ENCODE peak calls at places on chromosomes 11 and 22, in nine cellular contexts. Z is ovary, M is A549, U is HCT116, T is body of pancreas, P is thyroid gland, R is stomach, O is tibial nerve, X is suprapubic skin. K is an unnamed sample.

GRCh38 chr11:35305670-35306382 is 113.5 kb downstream of the SLC1A2 start:
- DNase-seq in U (peak; percentile 13), P (peak; percentile 54), O (no peak), X (no peak), M (peak; percentile 30), Z (no peak), R (peak; percentile 36), T (no peak), K (no peak)

GRCh38 chr11:128627666-128628342 is 40.4 kb upstream of the ETS1 start:
- DNase-seq in P (no peak), U (no peak), M (no peak), R (no peak), X (no peak), T (no peak), Z (no peak), O (no peak), K (peak; percentile 57)

GRCh38 chr22:45612940-45613339 is 58.7 kb upstream of the ATXN10 start:
- DNase-seq in P (no peak), M (no peak), X (no peak), T (no peak), U (no peak), Z (no peak), R (no peak), O (no peak), K (no peak)

GRCh38 chr11:71235719-71236118 is 16.7 kb downstream of the SHANK2 start:
- DNase-seq in M (no peak), R (no peak), Z (no peak), O (no peak), P (no peak), U (no peak), X (peak; percentile 11), T (no peak), K (no peak)

GRCh38 chr11:104661481-104661880 is 236.8 kb downstream of the CASP12 start:
- DNase-seq in T (no peak), P (no peak), M (no peak), U (no peak), O (no peak), X (no peak), Z (no peak), R (no peak), K (no peak)

GRCh38 chr11:63427971-63428508 is 58.5 kb downstream of the SLC22A9 start:
- DNase-seq in O (no peak), T (no peak), U (no peak), Z (no peak), M (no peak), X (no peak), R (no peak), P (no peak), K (no peak)

GRCh38 chr11:12187399-12187798 is 77.0 kb downstream of the MICAL2 start:
- DNase-seq in O (no peak), X (no peak), P (peak; percentile 31), R (no peak), T (no peak), Z (no peak), M (no peak), U (no peak), K (no peak)

GRCh38 chr11:64720167-64720566 is 2.8 kb downstream of the NRXN2 start:
- DNase-seq in U (no peak), P (no peak), O (no peak), M (no peak), R (no peak), Z (peak; percentile 33), T (no peak), X (no peak), K (no peak)

DNA sequence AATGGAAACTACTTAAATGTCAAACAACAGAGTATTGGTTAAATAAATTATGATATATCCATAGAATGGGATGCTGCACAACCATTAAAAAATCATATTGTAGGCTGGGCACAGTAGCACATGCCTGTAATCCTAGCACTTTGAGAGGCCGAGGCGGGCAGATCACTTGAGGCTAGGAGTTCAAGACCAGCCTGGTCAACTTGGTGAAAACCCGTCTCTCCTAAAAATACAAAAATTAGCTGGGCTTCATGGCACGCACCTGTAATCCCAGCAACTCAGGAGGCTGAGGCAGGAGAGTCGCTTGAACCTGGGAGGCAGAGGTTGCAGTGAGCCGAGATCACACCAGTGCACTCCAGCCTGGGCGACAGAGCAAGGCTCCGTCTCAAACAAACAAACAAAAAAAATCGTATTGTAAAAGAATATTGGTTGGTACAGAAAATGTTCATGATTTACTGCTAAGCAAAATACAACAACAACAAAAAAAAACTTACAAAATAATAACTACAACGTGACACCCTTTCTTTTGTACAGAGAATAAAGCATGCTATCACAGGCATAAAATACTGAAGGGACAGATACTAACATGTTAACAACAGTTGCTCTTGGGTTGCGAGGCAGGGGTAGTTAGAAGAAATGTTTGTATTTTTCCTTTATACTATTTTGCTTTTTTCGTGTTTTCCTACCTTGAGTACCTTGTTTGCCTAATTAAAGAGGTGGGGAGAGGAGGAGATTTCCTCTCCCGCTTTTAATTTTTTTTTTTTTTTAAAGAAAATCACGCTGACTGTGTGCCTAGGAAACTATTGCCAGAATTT is 21.3 kb upstream of the RRAS2 start:
- DNase-seq in O (no peak), M (no peak), X (no peak), Z (no peak), P (no peak), R (no peak), U (no peak), T (no peak), K (no peak)
- H3K4me3 ChIP-seq in O (peak overlapping the region; percentile 63), M (peak overlapping the region; percentile 50), X (peak overlapping the region; percentile 54), Z (peak overlapping the region; percentile 49), P (no peak overlapping the region), R (peak overlapping the region; percentile 48), U (peak overlapping the region; percentile 51), T (no peak overlapping the region), K (peak overlapping the region; percentile 57)

DNA sequence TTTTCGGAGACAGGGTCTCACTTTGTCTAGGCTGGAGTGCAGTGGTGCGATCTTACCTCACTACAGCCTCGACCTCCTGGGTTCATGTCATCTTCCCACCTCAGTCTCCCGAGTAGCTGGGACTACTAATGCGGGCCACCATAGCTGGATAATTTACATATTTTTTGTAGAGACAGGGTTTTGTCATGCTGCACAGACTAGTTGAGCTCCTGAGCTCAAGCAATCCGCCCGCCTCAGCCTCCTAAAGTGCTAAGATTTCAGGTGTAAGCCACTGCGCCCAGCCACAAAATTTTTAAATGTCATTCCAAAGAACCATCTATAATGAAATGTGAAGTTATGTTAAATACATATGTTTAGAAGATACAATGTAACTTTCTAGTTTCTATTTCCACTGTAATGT is 4747.7 kb upstream of the OR11H1 start:
- DNase-seq in X (no peak), O (no peak), R (no peak), T (no peak), M (no peak), P (no peak), Z (no peak), U (no peak), K (peak; percentile 95)
- H3K9me3 ChIP-seq in X (peaks cover 9% of the 10 kb centered on the region), O (no peaks in the 10 kb centered on the region), R (peaks cover 65% of the 10 kb centered on the region), T (peaks cover 11% of the 10 kb centered on the region), M (peaks cover 32% of the 10 kb centered on the region), P (no peaks in the 10 kb centered on the region), Z (no peaks in the 10 kb centered on the region), U (peaks cover 40% of the 10 kb centered on the region), K (no peaks in the 10 kb centered on the region)

GRCh38 chr11:78187366-78188011 is 937 bp downstream of the KCTD21 start:
- DNase-seq in M (no peak), P (no peak), Z (no peak), X (no peak), O (no peak), T (no peak), R (no peak), U (no peak), K (no peak)

GRCh38 chr11:78189851-78190250 is 1.1 kb downstream of the USP35 start:
- DNase-seq in Z (peak; percentile 42), U (no peak), T (no peak), O (no peak), X (peak; percentile 62), P (no peak), M (no peak), R (no peak), K (no peak)

GRCh38 chr11:78190374-78190773 is 1.7 kb downstream of the USP35 start:
- DNase-seq in U (no peak), M (no peak), P (no peak), O (no peak), R (no peak), Z (peak; percentile 41), X (peak; percentile 42), T (no peak), K (no peak)

GRCh38 chr11:78188809-78189724 is at the start of gene USP35:
- DNase-seq in M (no peak), Z (no peak), T (no peak), R (no peak), P (no peak), O (no peak), U (no peak), X (peak; percentile 58), K (no peak)

DNA sequence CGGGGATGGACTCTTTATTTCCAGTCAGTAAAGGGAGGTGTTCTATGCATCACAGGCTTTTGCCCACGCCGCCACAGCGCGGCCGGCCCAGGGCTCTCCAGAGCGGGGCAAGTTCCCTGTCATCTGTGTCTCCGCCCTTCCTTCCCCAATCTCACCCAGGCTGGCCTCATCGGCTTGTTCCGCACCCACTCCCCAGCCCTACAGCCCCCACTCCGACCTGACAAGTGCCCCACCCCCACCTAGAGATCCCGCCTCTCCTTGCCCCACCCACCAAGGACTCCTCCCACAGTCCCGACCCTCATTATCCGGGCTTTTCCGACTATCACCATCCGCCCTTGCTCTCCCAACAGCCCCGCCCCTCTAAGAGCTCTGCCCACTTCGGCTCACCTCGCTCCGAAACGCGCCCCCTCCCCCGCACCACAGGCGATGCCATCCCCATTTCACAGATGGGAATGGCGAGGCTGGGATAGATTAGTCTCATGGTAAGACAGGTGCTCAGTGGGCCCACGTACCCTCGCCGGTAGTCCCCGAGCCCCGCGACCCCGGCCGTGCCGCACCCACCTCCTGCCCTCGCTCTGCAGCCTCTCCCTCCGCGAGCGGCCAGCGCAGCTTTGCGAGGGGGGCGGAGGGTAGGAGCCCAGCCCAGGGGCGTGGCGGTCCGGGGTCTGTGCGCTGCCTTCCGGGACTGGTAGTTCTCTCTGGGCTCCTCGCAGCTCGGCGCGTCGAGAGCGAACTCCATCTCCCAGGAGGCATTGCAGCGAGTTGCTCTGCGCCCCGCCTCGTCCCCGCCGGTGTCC is at the start of gene KCTD21:
- DNase-seq in Z (peak; percentile 97), O (peak; percentile 91), P (peak; percentile 98), U (peak; percentile 90), T (peak; percentile 98), R (peak; percentile 96), M (peak; percentile 97), X (peak; percentile 96), K (peak; percentile 99)
- TF ChIP-seq POLR2A in Z (peak; percentile 76), O (peak; percentile 84), P (peak; percentile 25), U (no peak), T (peak; percentile 62), R (no peak), M (peak; percentile 76), X (peak; percentile 30), K (peak; percentile 74)

DNA sequence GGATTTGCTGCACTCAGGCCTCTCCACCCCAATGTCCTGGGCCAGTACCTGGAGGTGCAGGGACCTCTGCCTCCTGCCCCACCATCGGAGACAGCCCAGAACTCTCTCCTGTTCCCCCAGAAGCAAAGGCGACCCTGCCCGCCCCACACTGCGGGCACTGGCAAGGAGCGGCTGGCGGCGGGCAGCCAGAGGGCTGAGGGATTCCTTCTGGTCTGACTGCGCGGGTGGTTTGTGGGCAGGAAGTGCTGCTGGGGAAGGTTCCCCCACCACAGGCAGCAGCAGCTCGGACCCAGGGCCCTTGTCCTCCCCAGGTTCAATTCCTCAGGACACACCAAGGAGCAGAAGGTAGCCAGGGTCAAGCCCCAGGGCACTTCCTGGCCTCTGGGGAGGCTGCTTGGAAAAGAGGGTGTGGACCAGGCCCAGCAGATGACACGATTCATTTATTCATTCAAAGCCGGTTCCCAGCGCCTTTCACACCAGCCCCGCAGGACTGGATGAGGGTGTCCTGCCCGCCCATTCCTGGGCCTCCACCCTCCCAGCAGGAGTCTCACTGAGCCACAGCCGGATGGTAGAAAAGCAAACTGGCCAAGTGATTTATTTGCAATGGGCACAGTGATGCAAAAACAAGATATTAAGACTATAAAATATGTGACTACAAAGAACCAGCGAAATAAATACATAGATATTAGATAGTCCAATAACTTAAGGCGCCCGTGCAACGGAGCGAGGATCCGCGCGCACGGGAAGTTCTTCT is 1.2 kb downstream of the PHLDA2 start:
- DNase-seq in U (no peak), R (no peak), T (no peak), M (peak; percentile 51), P (no peak), Z (no peak), O (no peak), X (no peak), K (no peak)
- H3K4me3 ChIP-seq in U (peak overlapping the region; percentile 61), R (peak overlapping the region; percentile 61), T (no peak overlapping the region), M (peak overlapping the region; percentile 67), P (no peak overlapping the region), Z (peak overlapping the region; percentile 35), O (peak overlapping the region; percentile 72), X (peak overlapping the region; percentile 68), K (peak overlapping the region; percentile 69)

K was measured in esophagus muscularis mucosa.